ENCODE peak calls at places on chromosomes 1 and 21, in nine cellular contexts. V is cardiac muscle cell; E is stimulated activated CD4-positive, alpha-beta T cell treated with anti-CD3 and anti-CD28 coated beads, Interleukin-15, amount 100 ng/mL, for 1 hour; J is brain microvascular endothelial cell; K is NAMALWA; Q is stimulated activated CD8-positive, alpha-beta memory T cell treated with anti-CD3 and anti-CD28 coated beads, Interleukin-7, amount 100 ng/mL, for 24 hours; Z is occipital lobe; U is T-cell; F is activated CD8-positive, alpha-beta memory T cell treated with anti-CD3 and anti-CD28 coated beads, Interleukin-2, amount 10 ng/mL, durations not matched to agents 7 days and 5 days. Y is an unnamed sample.

GRCh38 chr1:17565551-17565971 is 26.1 kb downstream of the ARHGEF10L start:
- DNase-seq in V (no peak), E (no peak), J (no peak), K (no peak), Q (no peak), Z (no peak), U (no peak), F (no peak), Y (no peak)

GRCh38 chr1:186977266-186977957 is 148.7 kb downstream of the PLA2G4A start:
- DNase-seq in V (no peak), E (no peak), J (no peak), K (no peak), Q (no peak), Z (no peak), U (no peak), F (no peak), Y (no peak)

GRCh38 chr1:214372092-214372491 is 91.1 kb downstream of the SMYD2 start:
- DNase-seq in V (peak), E (no peak), J (peak), K (no peak), Q (no peak), Z (peak), U (no peak), F (no peak), Y (no peak)

GRCh38 chr1:212628813-212629415 is 20.4 kb downstream of the ATF3 start:
- DNase-seq in V (no peak), E (no peak), J (no peak), K (no peak), Q (no peak), Z (no peak), U (no peak), F (no peak), Y (no peak)

GRCh38 chr1:11215018-11216005 is 26.2 kb downstream of the ANGPTL7 start:
- DNase-seq in V (no peak), E (no peak), J (no peak), K (no peak), Q (no peak), Z (no peak), U (no peak), F (no peak), Y (no peak)

GRCh38 chr1:37186246-37186756 is 152.0 kb upstream of the GRIK3 start:
- DNase-seq in V (no peak), E (no peak), J (no peak), K (no peak), Q (no peak), Z (no peak), U (no peak), F (no peak), Y (no peak)

GRCh38 chr1:106173101-106173500 is 883.4 kb upstream of the PRMT6 start:
- DNase-seq in V (no peak), E (no peak), J (no peak), K (no peak), Q (no peak), Z (no peak), U (no peak), F (no peak), Y (peak)

GRCh38 chr1:21308847-21309652 is 18.8 kb upstream of the ECE1 start:
- DNase-seq in V (no peak), E (no peak), J (no peak), K (no peak), Q (no peak), Z (no peak), U (no peak), F (no peak), Y (no peak)

GRCh38 chr1:101165944-101166343 is 70.9 kb upstream of the S1PR1 start:
- DNase-seq in V (no peak), E (no peak), J (no peak), K (no peak), Q (no peak), Z (no peak), U (no peak), F (no peak), Y (no peak)

GRCh38 chr1:11340248-11340632 is 67.2 kb downstream of the UBIAD1 start:
- DNase-seq in V (no peak), E (no peak), J (no peak), K (no peak), Q (no peak), Z (no peak), U (no peak), F (no peak), Y (no peak)

GRCh38 chr1:175673236-175674150 is 69.9 kb downstream of the TNR start:
- DNase-seq in V (peak), E (no peak), J (no peak), K (no peak), Q (no peak), Z (no peak), U (no peak), F (no peak), Y (no peak)

GRCh38 chr1:236301958-236302335 is 20.2 kb upstream of the ERO1B start:
- DNase-seq in V (no peak), E (no peak), J (no peak), K (no peak), Q (no peak), Z (no peak), U (no peak), F (no peak), Y (no peak)

GRCh38 chr1:21552715-21553114 is 43.5 kb downstream of the ALPL start:
- DNase-seq in V (peak), E (no peak), J (peak), K (no peak), Q (no peak), Z (no peak), U (no peak), F (no peak), Y (no peak)

GRCh38 chr1:36093919-36094318 is 5.2 kb downstream of the ADPRS start:
- DNase-seq in V (no peak), E (no peak), J (no peak), K (no peak), Q (no peak), Z (peak), U (no peak), F (no peak), Y (no peak)

GRCh38 chr1:111203681-111204210 is 3.3 kb upstream of the DENND2D start:
- DNase-seq in V (peak), E (peak), J (no peak), K (peak), Q (peak), Z (no peak), U (peak), F (peak), Y (peak)

GRCh38 chr1:41639332-41639936 is 155.0 kb upstream of the EDN2 start:
- DNase-seq in V (peak), E (no peak), J (peak), K (no peak), Q (no peak), Z (peak), U (no peak), F (peak), Y (no peak)

GRCh38 chr1:202143011-202143767 is 1.3 kb downstream of the ARL8A start:
- DNase-seq in V (no peak), E (no peak), J (no peak), K (peak), Q (no peak), Z (no peak), U (no peak), F (no peak), Y (peak)

GRCh38 chr1:46527474-46528296 is 23.8 kb downstream of the KNCN start:
- DNase-seq in V (peak), E (peak), J (peak), K (peak), Q (peak), Z (peak), U (peak), F (peak), Y (peak)

GRCh38 chr21:14736162-14736561 is 190.0 kb upstream of the SAMSN1 start:
- DNase-seq in V (no peak), E (no peak), J (no peak), K (no peak), Q (no peak), Z (no peak), U (no peak), F (no peak), Y (no peak)

GRCh38 chr1:93815738-93816110 is 63.3 kb downstream of the DNTTIP2 start:
- DNase-seq in V (no peak), E (no peak), J (peak), K (no peak), Q (no peak), Z (no peak), U (no peak), F (no peak), Y (no peak)

Y was measured in KG1.